ENCODE peak calls at places on chromosome X, in seven cellular contexts. G is K562, T is H1, U is GM12892, R is GM12878, J is breast epithelium, P is stomach. W is an unnamed sample.

GRCh38 chrX:118418811-118419251 is 72.9 kb downstream of the WDR44 start:
- DNase-seq in G (no peak), R (no peak), J (no peak), T (peak; percentile 1), P (no peak), U (no peak), W (no peak)

GRCh38 chrX:138771042-138771441 is 59.5 kb upstream of the FGF13 start:
- DNase-seq in U (no peak), T (no peak), J (no peak), P (no peak), G (no peak), R (no peak), W (no peak)

GRCh38 chrX:69262036-69262905 is 97.0 kb upstream of the PJA1 start:
- DNase-seq in P (no peak), U (no peak), T (no peak), G (no peak), R (no peak), J (no peak), W (no peak)

GRCh38 chrX:137401092-137401491 is 164.8 kb upstream of the ZIC3 start:
- DNase-seq in T (no peak), U (no peak), J (no peak), R (no peak), G (no peak), P (no peak), W (no peak)

GRCh38 chrX:39692796-39693195 is 405.0 kb downstream of the BCOR start:
- DNase-seq in G (no peak), P (no peak), R (no peak), J (no peak), T (no peak), U (no peak), W (no peak)

GRCh38 chrX:130786030-130786429 is 117.0 kb downstream of the ENOX2 start:
- DNase-seq in P (no peak), U (no peak), T (no peak), G (no peak), J (no peak), R (no peak), W (no peak)

GRCh38 chrX:16786791-16787735 is 797 bp downstream of the TXLNG start:
- DNase-seq in G (peak; percentile 64), R (no peak), U (peak; percentile 41), J (no peak), P (no peak), T (no peak), W (peak; percentile 18)

GRCh38 chrX:122439836-122440235 is 744.2 kb upstream of the GRIA3 start:
- DNase-seq in P (no peak), T (no peak), R (no peak), G (no peak), J (no peak), U (no peak), W (no peak)

GRCh38 chrX:15564981-15565579 is 35.7 kb downstream of the ACE2 start:
- DNase-seq in J (peak; percentile 52), R (peak; percentile 9), U (no peak), P (peak; percentile 76), T (peak; percentile 3), G (peak; percentile 78), W (no peak)

GRCh38 chrX:51743179-51743957 is at the start of gene GSPT2:
- DNase-seq in R (peak; percentile 34), P (peak; percentile 55), G (peak; percentile 67), J (peak; percentile 53), U (peak; percentile 31), T (peak; percentile 23), W (peak; percentile 30)

GRCh38 chrX:66020578-66021406 is 19.1 kb downstream of the VSIG4 start:
- DNase-seq in P (no peak), R (no peak), U (no peak), G (peak; percentile 33), T (no peak), J (no peak), W (no peak)

GRCh38 chrX:108735680-108736508 is 469 bp downstream of the IRS4 start:
- DNase-seq in P (no peak), J (no peak), G (no peak), U (no peak), R (no peak), T (no peak), W (no peak)

DNA sequence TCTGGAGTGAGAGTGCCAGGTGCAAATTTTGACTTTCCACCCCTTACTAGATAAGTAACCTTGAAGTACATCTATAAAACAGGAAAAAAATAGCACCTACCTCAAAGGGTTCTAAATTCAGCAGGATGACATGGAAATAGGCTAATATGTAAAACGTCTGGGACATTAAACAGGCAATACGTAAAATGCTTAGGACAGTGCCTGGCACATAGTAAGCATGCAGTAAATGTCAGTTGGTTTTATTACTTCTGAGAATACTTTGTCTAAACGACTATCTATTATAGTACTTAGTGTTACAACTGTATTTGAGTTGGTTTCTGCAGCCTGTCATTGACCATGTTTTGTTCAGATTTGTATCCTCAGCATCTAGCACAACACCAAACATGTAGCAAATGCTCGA is 70.8 kb downstream of the ARX start:
- DNase-seq in G (no peak), P (no peak), R (no peak), J (no peak), U (no peak), T (no peak), W (no peak)
- TF ChIP-seq POLR2AphosphoS5 in G (no peak), P (no peak), R (no peak), J (no peak), U (no peak), T (no peak), W (no peak)

GRCh38 chrX:70455366-70456202 is 10.9 kb downstream of the DLG3 start:
- DNase-seq in R (no peak), J (no peak), G (no peak), P (no peak), U (no peak), T (no peak), W (no peak)

GRCh38 chrX:70452143-70452733 is 7.6 kb downstream of the DLG3 start:
- DNase-seq in G (peak; percentile 69), T (no peak), J (peak; percentile 55), U (no peak), R (no peak), P (peak; percentile 64), W (no peak)

GRCh38 chrX:70453024-70453618 is 8.5 kb downstream of the DLG3 start:
- DNase-seq in J (no peak), P (no peak), T (no peak), G (no peak), U (no peak), R (no peak), W (no peak)

GRCh38 chrX:70456256-70456655 is 11.6 kb downstream of the DLG3 start:
- DNase-seq in T (no peak), R (no peak), J (no peak), P (no peak), U (no peak), G (no peak), W (no peak)

DNA sequence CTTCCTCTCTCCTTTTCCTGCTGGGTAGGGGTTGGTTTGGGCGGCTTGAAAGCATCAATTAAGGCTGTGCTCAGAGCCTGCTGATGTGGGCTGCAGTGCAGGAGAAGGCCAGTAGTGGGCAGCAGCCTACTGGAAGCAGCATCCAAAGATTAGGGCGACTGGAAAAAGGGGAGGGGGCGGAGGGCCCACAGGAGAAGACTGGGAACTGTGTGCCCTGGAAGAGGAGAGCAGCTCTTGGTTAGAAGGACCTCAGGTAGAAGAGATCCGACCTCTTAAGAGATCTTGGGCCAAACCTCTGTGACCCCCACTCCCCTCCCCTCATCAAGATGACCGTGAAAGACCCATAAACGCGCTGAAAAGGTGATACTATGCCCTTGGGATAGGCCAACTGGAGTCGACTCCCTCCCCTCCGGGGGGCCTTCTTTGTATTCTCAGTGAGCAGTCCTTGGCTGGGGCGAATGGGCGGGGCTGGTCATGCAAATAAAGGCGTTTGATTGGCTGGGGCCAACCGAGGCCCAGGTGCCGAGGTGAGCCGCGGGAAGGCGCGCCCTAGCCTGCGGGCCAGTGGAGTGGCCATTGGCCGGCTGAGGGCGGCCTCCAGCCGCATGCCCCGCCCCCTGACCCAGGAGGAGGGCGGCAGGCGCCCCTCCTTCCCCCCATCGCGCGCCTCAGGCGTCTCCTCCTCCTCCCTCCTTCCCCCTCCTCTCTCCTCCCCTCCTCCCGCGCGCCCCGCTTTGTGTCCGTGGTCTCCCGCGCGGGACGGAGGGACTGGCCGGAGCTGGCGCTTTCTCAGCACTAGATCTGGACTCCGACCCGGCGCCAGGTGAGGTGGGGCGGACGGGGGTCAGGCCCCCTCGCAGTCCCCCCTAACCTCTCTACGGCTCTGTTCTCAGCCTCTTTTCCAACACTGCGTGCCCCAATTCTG is 10.1 kb downstream of the DLG3 start:
- DNase-seq in J (peak; percentile 84), G (peak; percentile 84), P (peak; percentile 88), T (peak; percentile 85), R (no peak), U (peak; percentile 52), W (no peak)
- TF ChIP-seq POLR2A in J (no peak), G (peak; percentile 41), P (no peak), T (peak; percentile 41), R (peak; percentile 23), U (no peak), W (no peak)

GRCh38 chrX:47650164-47651042 is at the start of gene ELK1:
- DNase-seq in P (peak; percentile 92), T (peak; percentile 94), G (peak; percentile 97), R (peak; percentile 90), U (peak; percentile 81), J (peak; percentile 92), W (peak; percentile 74)
- TF ChIP-seq POLR2AphosphoS5 in P (peak; percentile 14), T (no peak), G (peak; percentile 45), R (peak; percentile 60), U (no peak), J (peak; percentile 55), W (peak; percentile 70)

DNA sequence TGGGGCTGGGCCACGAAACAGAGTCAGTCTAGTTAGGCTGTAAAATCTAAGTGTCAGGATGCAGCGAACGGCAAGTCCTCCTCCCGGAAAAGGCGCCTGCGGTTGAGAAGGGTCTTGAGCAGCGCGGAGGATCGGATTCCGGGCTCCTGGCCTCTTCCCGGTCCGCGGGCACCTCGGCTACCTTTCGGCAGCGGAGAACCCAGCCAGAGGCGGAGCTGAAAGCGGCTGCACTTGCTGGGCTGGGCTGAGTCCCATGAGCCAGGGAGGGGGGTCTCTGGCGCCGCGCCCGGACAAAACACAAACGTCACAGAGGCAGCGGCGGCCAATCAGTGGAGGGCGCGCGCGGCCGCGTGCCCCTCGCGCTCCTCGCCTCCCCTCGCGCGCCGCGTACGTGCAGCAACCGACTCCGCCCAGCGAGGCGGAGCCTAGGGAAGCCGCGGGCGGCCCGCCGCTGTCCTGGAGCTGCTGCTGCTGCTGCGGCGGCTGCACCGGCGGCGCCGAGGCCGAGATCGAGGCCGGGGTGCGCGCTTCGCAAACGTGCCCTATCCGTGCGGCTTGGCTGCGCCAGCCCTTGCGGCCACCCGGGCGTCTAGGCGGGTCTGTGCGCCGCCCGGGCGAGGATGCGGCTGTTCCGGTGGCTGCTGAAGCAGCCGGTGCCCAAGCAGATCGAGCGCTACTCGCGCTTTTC is at the start of gene PDK3:
- DNase-seq in R (peak; percentile 45), G (peak; percentile 87), J (peak; percentile 88), U (peak; percentile 65), P (peak; percentile 91), T (peak; percentile 64), W (peak; percentile 56)
- TF ChIP-seq POLR2A in R (peak; percentile 84), G (no peak), J (no peak), U (peak; percentile 49), P (no peak), T (peak; percentile 62), W (no peak)

W was measured in GM12891.